ENCODE peak calls at places on chromosomes 5 and 9, in nine cellular contexts. One of them, this sample, is unnamed.

GRCh38 chr9:16521868-16522381 is 348.5 kb downstream of the BNC2 start:
- DNase-seq in EL: peak
- DNase-seq in substantia nigra: no peak
- DNase-seq in activated naive CD8-positive, alpha-beta T cell treated with anti-CD3 and anti-CD28 coated beads, Interleukin-2, amount 50 U/mL, for 16 hours: no peak
- DNase-seq in HepG2: no peak
- DNase-seq in kidney: peak
- DNase-seq in MV-4-11: peak
- DNase-seq in AG09319: peak
- DNase-seq in HTR-8/SVneo: peak
- DNase-seq in this sample: no peak

GRCh38 chr9:99259231-99259918 is 37.3 kb downstream of the SEC61B start:
- DNase-seq in MV-4-11: peak
- DNase-seq in EL: peak
- DNase-seq in HepG2: no peak
- DNase-seq in AG09319: no peak
- DNase-seq in activated naive CD8-positive, alpha-beta T cell treated with anti-CD3 and anti-CD28 coated beads, Interleukin-2, amount 50 U/mL, for 16 hours: no peak
- DNase-seq in HTR-8/SVneo: no peak
- DNase-seq in kidney: peak
- DNase-seq in substantia nigra: peak
- DNase-seq in this sample: peak

GRCh38 chr9:89617978-89618377 is 13.2 kb downstream of the GADD45G start:
- DNase-seq in substantia nigra: no peak
- DNase-seq in HTR-8/SVneo: no peak
- DNase-seq in activated naive CD8-positive, alpha-beta T cell treated with anti-CD3 and anti-CD28 coated beads, Interleukin-2, amount 50 U/mL, for 16 hours: no peak
- DNase-seq in kidney: peak
- DNase-seq in AG09319: no peak
- DNase-seq in HepG2: no peak
- DNase-seq in MV-4-11: no peak
- DNase-seq in EL: no peak
- DNase-seq in this sample: no peak

GRCh38 chr5:139822553-139823425 is 27.2 kb downstream of the PSD2 start:
- DNase-seq in EL: no peak
- DNase-seq in kidney: peak
- DNase-seq in HepG2: no peak
- DNase-seq in MV-4-11: no peak
- DNase-seq in substantia nigra: no peak
- DNase-seq in AG09319: no peak
- DNase-seq in activated naive CD8-positive, alpha-beta T cell treated with anti-CD3 and anti-CD28 coated beads, Interleukin-2, amount 50 U/mL, for 16 hours: no peak
- DNase-seq in HTR-8/SVneo: no peak
- DNase-seq in this sample: no peak

GRCh38 chr5:13378073-13378472 is 566.4 kb downstream of the DNAH5 start:
- DNase-seq in AG09319: peak
- DNase-seq in activated naive CD8-positive, alpha-beta T cell treated with anti-CD3 and anti-CD28 coated beads, Interleukin-2, amount 50 U/mL, for 16 hours: no peak
- DNase-seq in HTR-8/SVneo: peak
- DNase-seq in MV-4-11: no peak
- DNase-seq in EL: no peak
- DNase-seq in substantia nigra: no peak
- DNase-seq in HepG2: no peak
- DNase-seq in kidney: no peak
- DNase-seq in this sample: no peak

GRCh38 chr5:78486223-78486622 is 125.8 kb downstream of the SCAMP1 start:
- DNase-seq in AG09319: no peak
- DNase-seq in MV-4-11: no peak
- DNase-seq in HTR-8/SVneo: no peak
- DNase-seq in kidney: no peak
- DNase-seq in substantia nigra: no peak
- DNase-seq in HepG2: no peak
- DNase-seq in EL: no peak
- DNase-seq in activated naive CD8-positive, alpha-beta T cell treated with anti-CD3 and anti-CD28 coated beads, Interleukin-2, amount 50 U/mL, for 16 hours: no peak
- DNase-seq in this sample: no peak

GRCh38 chr9:109416135-109416706 is 81.9 kb downstream of the PTPN3 start:
- DNase-seq in kidney: no peak
- DNase-seq in substantia nigra: no peak
- DNase-seq in HepG2: no peak
- DNase-seq in HTR-8/SVneo: no peak
- DNase-seq in EL: no peak
- DNase-seq in MV-4-11: no peak
- DNase-seq in AG09319: no peak
- DNase-seq in activated naive CD8-positive, alpha-beta T cell treated with anti-CD3 and anti-CD28 coated beads, Interleukin-2, amount 50 U/mL, for 16 hours: no peak
- DNase-seq in this sample: no peak

GRCh38 chr5:145855842-145856267 is 17.0 kb downstream of the GRXCR2 start:
- DNase-seq in EL: no peak
- DNase-seq in activated naive CD8-positive, alpha-beta T cell treated with anti-CD3 and anti-CD28 coated beads, Interleukin-2, amount 50 U/mL, for 16 hours: no peak
- DNase-seq in MV-4-11: no peak
- DNase-seq in substantia nigra: no peak
- DNase-seq in kidney: no peak
- DNase-seq in HTR-8/SVneo: no peak
- DNase-seq in AG09319: no peak
- DNase-seq in HepG2: peak
- DNase-seq in this sample: no peak

GRCh38 chr5:142063878-142064331 is 44.7 kb upstream of the NDFIP1 start:
- DNase-seq in kidney: peak
- DNase-seq in activated naive CD8-positive, alpha-beta T cell treated with anti-CD3 and anti-CD28 coated beads, Interleukin-2, amount 50 U/mL, for 16 hours: no peak
- DNase-seq in HepG2: peak
- DNase-seq in MV-4-11: peak
- DNase-seq in HTR-8/SVneo: no peak
- DNase-seq in AG09319: peak
- DNase-seq in EL: peak
- DNase-seq in substantia nigra: peak
- DNase-seq in this sample: no peak

GRCh38 chr9:113468716-113469448 is 5.4 kb downstream of the RGS3 start:
- DNase-seq in activated naive CD8-positive, alpha-beta T cell treated with anti-CD3 and anti-CD28 coated beads, Interleukin-2, amount 50 U/mL, for 16 hours: no peak
- DNase-seq in AG09319: no peak
- DNase-seq in HTR-8/SVneo: no peak
- DNase-seq in substantia nigra: peak
- DNase-seq in HepG2: no peak
- DNase-seq in EL: no peak
- DNase-seq in MV-4-11: no peak
- DNase-seq in kidney: no peak
- DNase-seq in this sample: no peak

GRCh38 chr5:87277279-87277835 is 9.7 kb downstream of the RASA1 start:
- DNase-seq in HTR-8/SVneo: no peak
- DNase-seq in HepG2: no peak
- DNase-seq in kidney: no peak
- DNase-seq in MV-4-11: peak
- DNase-seq in substantia nigra: no peak
- DNase-seq in AG09319: no peak
- DNase-seq in EL: peak
- DNase-seq in activated naive CD8-positive, alpha-beta T cell treated with anti-CD3 and anti-CD28 coated beads, Interleukin-2, amount 50 U/mL, for 16 hours: no peak
- DNase-seq in this sample: no peak

GRCh38 chr5:176624916-176625315 is 5.4 kb downstream of the SNCB start:
- DNase-seq in activated naive CD8-positive, alpha-beta T cell treated with anti-CD3 and anti-CD28 coated beads, Interleukin-2, amount 50 U/mL, for 16 hours: no peak
- DNase-seq in substantia nigra: no peak
- DNase-seq in HepG2: no peak
- DNase-seq in kidney: no peak
- DNase-seq in EL: no peak
- DNase-seq in AG09319: no peak
- DNase-seq in MV-4-11: no peak
- DNase-seq in HTR-8/SVneo: no peak
- DNase-seq in this sample: no peak

GRCh38 chr9:69758981-69759477 is 782 bp downstream of the PTAR1 start:
- DNase-seq in HTR-8/SVneo: no peak
- DNase-seq in HepG2: no peak
- DNase-seq in activated naive CD8-positive, alpha-beta T cell treated with anti-CD3 and anti-CD28 coated beads, Interleukin-2, amount 50 U/mL, for 16 hours: no peak
- DNase-seq in AG09319: no peak
- DNase-seq in EL: peak
- DNase-seq in kidney: no peak
- DNase-seq in MV-4-11: no peak
- DNase-seq in substantia nigra: no peak
- DNase-seq in this sample: no peak

GRCh38 chr5:125668904-125669303 is 754.3 kb upstream of the GRAMD2B start:
- DNase-seq in activated naive CD8-positive, alpha-beta T cell treated with anti-CD3 and anti-CD28 coated beads, Interleukin-2, amount 50 U/mL, for 16 hours: no peak
- DNase-seq in kidney: no peak
- DNase-seq in AG09319: no peak
- DNase-seq in HepG2: no peak
- DNase-seq in MV-4-11: no peak
- DNase-seq in substantia nigra: no peak
- DNase-seq in EL: no peak
- DNase-seq in HTR-8/SVneo: no peak
- DNase-seq in this sample: no peak

GRCh38 chr9:124512806-124513204 is 5.6 kb upstream of the NR5A1 start:
- DNase-seq in AG09319: no peak
- DNase-seq in substantia nigra: no peak
- DNase-seq in MV-4-11: no peak
- DNase-seq in kidney: no peak
- DNase-seq in HTR-8/SVneo: no peak
- DNase-seq in EL: no peak
- DNase-seq in activated naive CD8-positive, alpha-beta T cell treated with anti-CD3 and anti-CD28 coated beads, Interleukin-2, amount 50 U/mL, for 16 hours: no peak
- DNase-seq in HepG2: no peak
- DNase-seq in this sample: no peak

GRCh38 chr9:4297795-4298254 is 2.0 kb downstream of the GLIS3 start:
- DNase-seq in substantia nigra: peak
- DNase-seq in activated naive CD8-positive, alpha-beta T cell treated with anti-CD3 and anti-CD28 coated beads, Interleukin-2, amount 50 U/mL, for 16 hours: no peak
- DNase-seq in HepG2: peak
- DNase-seq in EL: peak
- DNase-seq in MV-4-11: peak
- DNase-seq in kidney: peak
- DNase-seq in HTR-8/SVneo: peak
- DNase-seq in AG09319: no peak
- DNase-seq in this sample: no peak

GRCh38 chr9:17635115-17635890 is 56.4 kb downstream of the SH3GL2 start:
- DNase-seq in AG09319: no peak
- DNase-seq in MV-4-11: no peak
- DNase-seq in HepG2: no peak
- DNase-seq in activated naive CD8-positive, alpha-beta T cell treated with anti-CD3 and anti-CD28 coated beads, Interleukin-2, amount 50 U/mL, for 16 hours: no peak
- DNase-seq in kidney: no peak
- DNase-seq in EL: peak
- DNase-seq in HTR-8/SVneo: no peak
- DNase-seq in substantia nigra: no peak
- DNase-seq in this sample: no peak